ENCODE peak calls at places on chromosomes 7 and 10, in five cellular contexts. S is heart left ventricle, O is body of pancreas, Z is A549, R is ovary. U is an unnamed sample. For H3K4me1, the result is how much of the 10 kb centered on the place peaks cover.

GRCh38 chr7:90262438-90262837 is 17.5 kb downstream of the CFAP69 start:
- DNase-seq in S (no peak), O (no peak), Z (peak), R (no peak), U (no peak)

GRCh38 chr10:61897671-61898434 is 3.6 kb upstream of the ARID5B start:
- DNase-seq in S (peak), O (peak), Z (peak), R (peak), U (peak)

GRCh38 chr7:128104109-128104742 is 73.0 kb upstream of the LRRC4 start:
- DNase-seq in S (no peak), O (no peak), Z (no peak), R (peak), U (peak)

GRCh38 chr10:58384095-58384494 is 1.1 kb upstream of the TFAM start:
- DNase-seq in S (no peak), O (no peak), Z (no peak), R (no peak), U (no peak)

GRCh38 chr10:8295311-8295710 is 240.8 kb downstream of the GATA3 start:
- DNase-seq in S (no peak), O (no peak), Z (no peak), R (no peak), U (no peak)

GRCh38 chr7:134533288-134533771 is 6.0 kb downstream of the AKR1B10 start:
- DNase-seq in S (no peak), O (no peak), Z (no peak), R (no peak), U (peak)

GRCh38 chr10:101829561-101830315 is 11.5 kb upstream of the OGA start:
- DNase-seq in S (no peak), O (peak), Z (no peak), R (peak), U (peak)

GRCh38 chr10:63466168-63466935 is 575 bp upstream of the JMJD1C start:
- DNase-seq in S (peak), O (peak), Z (peak), R (no peak), U (peak)

GRCh38 chr7:159310457-159311171 is 165.9 kb upstream of the VIPR2 start:
- DNase-seq in S (no peak), O (no peak), Z (no peak), R (no peak), U (no peak)

GRCh38 chr10:113045155-113046055 is 95.4 kb downstream of the TCF7L2 start:
- DNase-seq in S (no peak), O (no peak), Z (peak), R (no peak), U (no peak)

GRCh38 chr7:138091073-138091472 is 14.8 kb downstream of the AKR1D1 start:
- DNase-seq in S (no peak), O (no peak), Z (no peak), R (no peak), U (no peak)

GRCh38 chr10:113126506-113127192 is 176.6 kb downstream of the TCF7L2 start:
- DNase-seq in S (peak), O (peak), Z (peak), R (peak), U (peak)

GRCh38 chr7:135602304-135602703 is 44.6 kb downstream of the NUP205 start:
- DNase-seq in S (no peak), O (no peak), Z (no peak), R (no peak), U (no peak)

GRCh38 chr7:40560672-40561071 is 425.9 kb downstream of the SUGCT start:
- DNase-seq in S (no peak), O (no peak), Z (no peak), R (no peak), U (no peak)

GRCh38 chr10:103053659-103054581 is 135.8 kb downstream of the CNNM2 start:
- DNase-seq in S (peak), O (peak), Z (peak), R (peak), U (peak)

GRCh38 chr10:48470893-48471805 is 133.7 kb downstream of the ARHGAP22 start:
- DNase-seq in S (no peak), O (no peak), Z (no peak), R (no peak), U (no peak)

GRCh38 chr7:47826754-47827153 is 121.5 kb downstream of the PKD1L1 start:
- DNase-seq in S (no peak), O (no peak), Z (no peak), R (no peak), U (no peak)

GRCh38 chr10:78969719-78970118 is 99.0 kb upstream of the ZMIZ1 start:
- DNase-seq in S (no peak), O (no peak), Z (no peak), R (no peak), U (no peak)

GRCh38 chr7:130401101-130401500 is 20.8 kb downstream of the CPA1 start:
- DNase-seq in S (no peak), O (no peak), Z (no peak), R (no peak), U (no peak)

GRCh38 chr7:94223375-94224084 is 171.2 kb upstream of the COL1A2 start:
- DNase-seq in S (no peak), O (no peak), Z (peak), R (no peak), U (no peak)

GRCh38 chr7:105678811-105679495 is 97.7 kb upstream of the EFCAB10 start:
- DNase-seq in S (peak), O (peak), Z (no peak), R (peak), U (peak)

GRCh38 chr10:103584216-103585010 is 90.9 kb downstream of the NEURL1 start:
- DNase-seq in S (peak), O (no peak), Z (no peak), R (peak), U (peak)

GRCh38 chr10:31819393-31819820 is 109.2 kb downstream of the ARHGAP12 start:
- DNase-seq in S (no peak), O (no peak), Z (no peak), R (no peak), U (no peak)

GRCh38 chr7:91596287-91596686 is 284.2 kb downstream of the MTERF1 start:
- DNase-seq in S (no peak), O (no peak), Z (no peak), R (no peak), U (no peak)

GRCh38 chr10:74071151-74071550 is 73.2 kb downstream of the VCL start:
- DNase-seq in S (peak), O (no peak), Z (no peak), R (no peak), U (no peak)

GRCh38 chr10:7311256-7312178 is 99.3 kb downstream of the SFMBT2 start:
- DNase-seq in S (no peak), O (no peak), Z (peak), R (no peak), U (no peak)

GRCh38 chr7:49187543-49188268 is 263.4 kb downstream of the CDC14C start:
- DNase-seq in S (no peak), O (no peak), Z (peak), R (no peak), U (no peak)

GRCh38 chr7:158193446-158193845 is 394.2 kb downstream of the PTPRN2 start:
- DNase-seq in S (no peak), O (no peak), Z (no peak), R (no peak), U (no peak)

GRCh38 chr10:112137381-112137987 is 46.1 kb downstream of the GPAM start:
- DNase-seq in S (peak), O (peak), Z (peak), R (peak), U (peak)

GRCh38 chr10:19479854-19480253 is 336.4 kb upstream of the PLXDC2 start:
- DNase-seq in S (no peak), O (no peak), Z (no peak), R (no peak), U (no peak)

GRCh38 chr7:51268859-51269258 is 47.8 kb downstream of the COBL start:
- DNase-seq in S (no peak), O (no peak), Z (no peak), R (no peak), U (no peak)

GRCh38 chr7:11192506-11192905 is 218.8 kb downstream of the PHF14 start:
- DNase-seq in S (no peak), O (no peak), Z (no peak), R (no peak), U (no peak)

GRCh38 chr7:15309891-15310290 is 251.9 kb downstream of the AGMO start:
- DNase-seq in S (no peak), O (no peak), Z (no peak), R (no peak), U (no peak)

GRCh38 chr10:114943000-114943399 is 5.0 kb downstream of the TRUB1 start:
- DNase-seq in S (peak), O (no peak), Z (no peak), R (no peak), U (no peak)

GRCh38 chr10:61835909-61836232 is 65.6 kb upstream of the ARID5B start:
- DNase-seq in S (no peak), O (no peak), Z (no peak), R (no peak), U (no peak)

GRCh38 chr7:37095122-37095521 is 353.5 kb downstream of the ELMO1 start:
- DNase-seq in S (no peak), O (no peak), Z (no peak), R (no peak), U (no peak)

GRCh38 chr7:37092548-37092947 is 356.1 kb downstream of the ELMO1 start:
- DNase-seq in S (no peak), O (no peak), Z (no peak), R (peak), U (peak)

GRCh38 chr7:37085600-37085999 is 361.3 kb upstream of the AOAH start:
- DNase-seq in S (no peak), O (no peak), Z (no peak), R (no peak), U (no peak)

GRCh38 chr7:37093257-37093656 is 355.4 kb downstream of the ELMO1 start:
- DNase-seq in S (no peak), O (no peak), Z (no peak), R (no peak), U (no peak)

DNA sequence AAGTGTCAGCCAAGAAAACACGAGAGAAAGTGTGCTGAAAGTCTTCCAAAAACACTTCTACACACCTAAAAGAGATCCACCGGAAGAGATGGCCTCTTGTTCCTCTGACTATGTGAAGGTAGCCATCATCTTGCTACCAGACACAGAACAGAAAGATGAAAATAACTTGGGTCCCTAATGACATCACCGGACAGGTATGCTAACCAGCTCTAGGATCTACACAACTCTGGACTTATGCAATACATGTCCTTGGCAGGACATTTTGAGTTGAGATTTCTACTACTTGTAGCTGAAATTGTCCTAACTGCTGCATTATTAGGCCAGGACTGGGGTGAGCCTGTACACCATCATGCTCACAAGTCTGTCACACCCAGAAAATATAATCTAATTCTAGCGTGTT is 358.7 kb downstream of the ELMO1 start:
- DNase-seq in S (no peak), O (no peak), Z (no peak), R (no peak), U (no peak)
- TF ChIP-seq CTCF in S (no peak), O (no peak), Z (no peak), R (no peak), U (no peak)

GRCh38 chr10:69685802-69686585 is 55.9 kb downstream of the FAM241B start:
- DNase-seq in S (peak), O (peak), Z (no peak), R (peak), U (peak)

GRCh38 chr10:69684981-69685353 is 54.9 kb downstream of the FAM241B start:
- DNase-seq in S (no peak), O (no peak), Z (no peak), R (no peak), U (no peak)

GRCh38 chr10:69685426-69685801 is 55.4 kb downstream of the FAM241B start:
- DNase-seq in S (no peak), O (no peak), Z (no peak), R (no peak), U (no peak)

GRCh38 chr10:69682955-69683474 is 53.0 kb downstream of the FAM241B start:
- DNase-seq in S (no peak), O (no peak), Z (no peak), R (no peak), U (no peak)

DNA sequence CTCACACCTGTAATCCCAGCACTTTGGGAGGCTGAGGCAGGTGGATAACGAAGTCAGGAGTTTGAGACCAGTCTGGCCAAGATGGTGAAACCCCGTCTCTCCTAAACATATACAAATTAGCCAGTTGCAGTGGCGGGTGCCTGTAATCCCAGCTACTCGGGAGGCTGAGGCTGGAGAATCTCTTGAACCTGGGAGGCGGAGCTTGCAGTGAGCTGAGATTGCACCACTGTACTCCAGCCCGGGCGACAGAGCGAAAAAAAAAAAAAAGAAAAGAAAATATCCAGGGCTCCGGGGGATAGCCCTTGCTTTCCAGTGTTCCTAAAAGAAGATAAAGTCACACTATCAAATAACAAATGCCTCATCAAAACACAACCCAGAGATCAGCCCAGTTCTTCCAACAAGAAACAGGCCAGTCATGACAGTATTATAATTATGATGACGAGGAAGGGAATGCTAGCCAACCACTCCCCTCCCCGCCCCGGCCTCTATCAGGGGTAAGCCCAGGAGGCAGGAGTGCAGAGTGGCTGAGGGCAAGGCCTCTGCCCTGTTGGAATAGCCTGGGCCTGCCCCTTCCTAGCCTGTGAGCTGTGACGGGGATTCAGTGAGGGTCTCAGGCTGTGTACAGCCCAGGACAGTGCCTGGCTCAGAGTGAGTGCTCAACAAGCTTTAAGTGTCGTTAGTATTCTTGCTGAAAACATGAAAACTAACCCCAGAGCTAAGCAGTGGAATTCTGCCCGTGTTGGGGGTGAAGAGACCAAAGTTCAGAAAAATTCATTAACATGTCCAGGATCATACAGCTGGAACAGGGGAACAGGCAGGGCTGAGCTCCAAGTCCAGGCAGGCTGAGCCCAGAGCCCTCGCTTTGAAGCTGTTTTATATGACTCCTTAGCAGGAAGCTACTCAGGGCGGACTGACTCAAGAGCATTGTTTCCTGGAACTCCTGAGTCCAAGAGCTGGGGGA is 54.3 kb downstream of the FAM241B start:
- DNase-seq in S (peak), O (peak), Z (no peak), R (peak), U (peak)
- TF ChIP-seq POLR2A in S (no peak), O (peak), Z (no peak), R (no peak), U (no peak)

GRCh38 chr7:22726345-22726848 is 603 bp upstream of the IL6 start:
- DNase-seq in S (peak), O (peak), Z (peak), R (peak), U (peak)
- H3K4me1 ChIP-seq in S (under half), O (under half), Z (under half), R (under half), U (under half)

DNA sequence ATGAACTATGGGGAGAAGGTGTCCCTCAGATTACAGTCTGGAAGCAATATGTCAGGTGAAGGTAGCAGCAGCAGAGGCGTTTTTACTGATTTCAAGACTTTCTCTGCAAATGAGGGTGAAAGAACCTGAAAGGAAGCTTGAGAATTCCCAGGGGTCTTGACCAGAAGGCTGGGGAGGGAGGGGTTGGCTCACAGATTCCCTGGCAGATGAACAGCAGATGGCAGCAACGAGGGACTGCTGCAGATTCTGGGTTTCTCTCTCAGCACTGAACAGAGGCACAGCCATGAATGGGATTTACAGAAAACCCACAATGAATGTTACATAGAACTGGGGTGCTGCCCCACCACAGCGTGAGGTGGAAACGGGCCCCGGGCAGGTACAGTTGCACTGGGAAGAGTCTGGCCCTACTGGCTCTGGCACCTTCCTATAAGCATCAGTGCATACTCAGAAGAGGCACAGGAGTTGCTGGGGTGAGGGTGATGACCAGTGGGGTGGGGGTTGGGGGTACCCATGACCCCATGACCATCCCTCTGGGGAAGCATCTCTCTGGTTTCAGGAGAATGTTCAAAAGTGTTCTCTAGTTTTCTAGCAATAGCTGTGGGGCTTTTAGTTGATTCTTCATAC is 317.8 kb downstream of the SH2D4B start:
- DNase-seq in S (no peak), O (no peak), Z (peak), R (no peak), U (peak)
- TF ChIP-seq CTCF in S (no peak), O (no peak), Z (no peak), R (no peak), U (no peak)

DNA sequence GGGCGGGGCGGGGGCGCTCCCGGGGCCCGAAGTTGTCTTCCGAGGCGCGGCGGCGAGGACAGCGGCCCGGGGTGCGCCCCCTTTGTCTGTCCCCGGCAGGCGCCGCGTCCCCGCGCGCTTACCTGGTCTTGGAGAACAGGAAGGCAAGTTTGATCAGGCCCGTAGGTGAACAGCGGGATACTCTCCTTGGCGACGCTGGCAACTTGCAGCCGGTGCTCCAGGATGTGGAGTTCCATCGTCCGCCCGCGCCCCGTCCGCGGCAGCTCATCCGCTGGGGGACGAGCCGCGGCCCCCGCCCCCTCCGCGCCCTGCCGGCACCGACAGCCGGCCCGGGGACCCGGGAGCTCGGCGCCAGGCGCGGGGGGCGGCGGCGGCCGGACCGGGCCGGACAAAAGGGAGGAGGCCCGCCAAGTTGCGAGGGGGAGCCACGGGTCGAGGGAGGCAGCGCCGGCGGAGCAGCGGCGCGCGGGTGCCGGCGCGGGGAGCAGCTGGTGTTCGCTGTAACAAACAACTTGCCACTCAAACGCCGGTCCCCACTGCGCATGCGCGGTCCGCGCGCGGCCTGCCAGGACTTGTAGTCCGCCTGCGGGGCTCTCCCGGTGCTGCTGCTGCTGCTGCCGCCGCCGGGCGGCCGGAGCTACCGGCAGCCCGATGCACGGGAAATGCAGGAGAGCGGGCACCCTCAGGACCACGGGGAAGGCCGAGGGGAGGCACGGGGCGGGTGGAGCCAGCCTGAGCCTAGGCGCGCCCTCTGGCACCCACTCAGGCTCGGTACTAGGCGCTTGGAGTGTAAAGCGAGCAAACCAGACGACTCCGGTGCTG is 35.6 kb upstream of the SPDYE3 start:
- DNase-seq in S (peak), O (peak), Z (peak), R (peak), U (peak)
- TF ChIP-seq POLR2A in S (peak), O (peak), Z (peak), R (no peak), U (no peak)

GRCh38 chr10:87913170-87913921 is 49.9 kb downstream of the PTEN start:
- DNase-seq in S (no peak), O (no peak), Z (no peak), R (no peak), U (no peak)

GRCh38 chr10:87915989-87916388 is 52.6 kb downstream of the PTEN start:
- DNase-seq in S (peak), O (no peak), Z (no peak), R (no peak), U (no peak)

GRCh38 chr10:87918254-87918859 is 54.9 kb downstream of the PTEN start:
- DNase-seq in S (no peak), O (no peak), Z (no peak), R (no peak), U (no peak)

GRCh38 chr10:87915406-87915805 is 52.0 kb downstream of the PTEN start:
- DNase-seq in S (no peak), O (no peak), Z (no peak), R (no peak), U (no peak)

DNA sequence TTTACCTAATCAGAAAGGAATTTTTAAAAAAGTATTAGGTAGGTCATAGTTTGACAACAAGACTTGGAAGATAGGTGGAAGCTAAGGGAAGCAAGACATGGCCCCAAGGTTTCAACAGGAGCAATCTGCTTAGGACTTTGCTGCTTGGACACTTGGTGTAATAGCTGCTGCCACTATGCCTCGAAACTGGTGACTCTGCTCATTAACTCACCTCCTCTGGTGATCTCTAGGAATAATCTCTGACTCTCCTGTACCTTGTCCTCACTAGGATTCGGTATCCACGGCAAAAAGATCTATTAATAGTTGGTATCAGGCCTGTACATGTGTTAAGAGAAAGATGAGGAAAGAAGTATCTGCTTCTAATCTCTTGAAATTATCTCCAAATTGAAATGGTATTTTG is 53.1 kb downstream of the PTEN start:
- DNase-seq in S (no peak), O (no peak), Z (no peak), R (no peak), U (no peak)
- H3K4me1 ChIP-seq in S (under half), O (under half), Z (under half), R (under half), U (under half)

GRCh38 chr10:91043173-91043910 is 122.5 kb upstream of the ANKRD1 start:
- DNase-seq in S (peak), O (no peak), Z (peak), R (no peak), U (peak)
- TF ChIP-seq CTCF in S (peak), O (peak), Z (peak), R (no peak), U (no peak)